ENCODE peak calls at places on chromosome 12, in seven cellular contexts. Q, B, H, T, F, P and E are unnamed samples. For H3K9me3, the result is how much of the 10 kb centered on the place peaks cover.

GRCh38 chr12:78787576-78787975 is 77.0 kb upstream of the SYT1 start:
- DNase-seq in Q (peak), B (no peak), H (no peak), T (no peak), F (peak), P (no peak), E (no peak)

GRCh38 chr12:94435511-94435927 is 24.1 kb downstream of the CEP83 start:
- DNase-seq in Q (peak), B (no peak), H (no peak), T (no peak), F (no peak), P (no peak), E (no peak)

GRCh38 chr12:111287125-111287900 is 81.6 kb downstream of the PHETA1 start:
- DNase-seq in Q (no peak), B (no peak), H (no peak), T (no peak), F (no peak), P (no peak), E (no peak)

GRCh38 chr12:49954863-49955830 is 4.6 kb downstream of the AQP2 start:
- DNase-seq in Q (no peak), B (peak), H (no peak), T (no peak), F (no peak), P (no peak), E (no peak)

GRCh38 chr12:129964826-129965457 is 61.1 kb upstream of the TMEM132D start:
- DNase-seq in Q (no peak), B (no peak), H (no peak), T (no peak), F (no peak), P (no peak), E (no peak)

GRCh38 chr12:51405801-51406207 is 14.6 kb upstream of the GALNT6 start:
- DNase-seq in Q (no peak), B (peak), H (no peak), T (no peak), F (no peak), P (no peak), E (no peak)

GRCh38 chr12:52125499-52125900 is 46.0 kb downstream of the SMIM41 start:
- DNase-seq in Q (no peak), B (peak), H (no peak), T (no peak), F (no peak), P (no peak), E (peak)

GRCh38 chr12:119797090-119797489 is 80.0 kb downstream of the CIT start:
- DNase-seq in Q (no peak), B (no peak), H (no peak), T (no peak), F (no peak), P (no peak), E (no peak)

GRCh38 chr12:7667025-7667575 is 1.4 kb upstream of the APOBEC1 start:
- DNase-seq in Q (no peak), B (no peak), H (peak), T (no peak), F (no peak), P (peak), E (no peak)

GRCh38 chr12:117100251-117100650 is 1.0 kb upstream of the TESC start:
- DNase-seq in Q (no peak), B (peak), H (peak), T (no peak), F (peak), P (peak), E (no peak)

GRCh38 chr12:110039085-110039807 is 9.1 kb downstream of the C12orf76 start:
- DNase-seq in Q (peak), B (no peak), H (peak), T (no peak), F (peak), P (no peak), E (no peak)

GRCh38 chr12:118061011-118061875 is at the start of gene WSB2:
- DNase-seq in Q (peak), B (peak), H (peak), T (peak), F (peak), P (no peak), E (no peak)

GRCh38 chr12:13289644-13290285 is 93.2 kb downstream of the EMP1 start:
- DNase-seq in Q (peak), B (no peak), H (no peak), T (peak), F (peak), P (no peak), E (no peak)

GRCh38 chr12:47481041-47481440 is 224.8 kb downstream of the RPAP3 start:
- DNase-seq in Q (no peak), B (no peak), H (no peak), T (no peak), F (no peak), P (no peak), E (no peak)

GRCh38 chr12:4791497-4791896 is 71.3 kb downstream of the GALNT8 start:
- DNase-seq in Q (no peak), B (no peak), H (no peak), T (no peak), F (no peak), P (no peak), E (no peak)

GRCh38 chr12:16880864-16881285 is 274.9 kb upstream of the LMO3 start:
- DNase-seq in Q (no peak), B (peak), H (no peak), T (no peak), F (no peak), P (no peak), E (no peak)

GRCh38 chr12:130546494-130546893 is 169.6 kb downstream of the RIMBP2 start:
- DNase-seq in Q (no peak), B (no peak), H (no peak), T (no peak), F (no peak), P (no peak), E (no peak)

GRCh38 chr12:67720383-67720856 is 71.9 kb downstream of the DYRK2 start:
- DNase-seq in Q (peak), B (peak), H (peak), T (peak), F (peak), P (no peak), E (peak)

GRCh38 chr12:32903763-32904162 is 7.2 kb upstream of the PKP2 start:
- DNase-seq in Q (no peak), B (no peak), H (peak), T (no peak), F (no peak), P (no peak), E (no peak)

GRCh38 chr12:5798242-5799015 is 146.6 kb downstream of the ANO2 start:
- DNase-seq in Q (no peak), B (no peak), H (no peak), T (no peak), F (no peak), P (no peak), E (no peak)

GRCh38 chr12:19177754-19178153 is 48.2 kb downstream of the PLEKHA5 start:
- DNase-seq in Q (no peak), B (no peak), H (no peak), T (no peak), F (peak), P (no peak), E (no peak)

GRCh38 chr12:67885370-67886169 is 103.7 kb upstream of the IFNG-AS1 start:
- DNase-seq in Q (peak), B (no peak), H (no peak), T (no peak), F (no peak), P (no peak), E (no peak)

GRCh38 chr12:34599530-34600513 is 577.5 kb downstream of the ALG10 start:
- DNase-seq in Q (no peak), B (peak), H (no peak), T (peak), F (no peak), P (no peak), E (no peak)

GRCh38 chr12:34600592-34601462 is 578.5 kb downstream of the ALG10 start:
- DNase-seq in Q (no peak), B (peak), H (no peak), T (peak), F (no peak), P (no peak), E (peak)

GRCh38 chr12:34597548-34598351 is 575.5 kb downstream of the ALG10 start:
- DNase-seq in Q (no peak), B (no peak), H (no peak), T (peak), F (no peak), P (no peak), E (no peak)

GRCh38 chr12:34598352-34598827 is 576.1 kb downstream of the ALG10 start:
- DNase-seq in Q (no peak), B (peak), H (no peak), T (no peak), F (no peak), P (no peak), E (peak)

GRCh38 chr12:34598851-34599529 is 576.7 kb downstream of the ALG10 start:
- DNase-seq in Q (no peak), B (no peak), H (no peak), T (peak), F (no peak), P (no peak), E (no peak)
- H3K9me3 ChIP-seq in Q (under half), B (under half), H (under half), T (under half), F (under half), P (under half), E (under half)

DNA sequence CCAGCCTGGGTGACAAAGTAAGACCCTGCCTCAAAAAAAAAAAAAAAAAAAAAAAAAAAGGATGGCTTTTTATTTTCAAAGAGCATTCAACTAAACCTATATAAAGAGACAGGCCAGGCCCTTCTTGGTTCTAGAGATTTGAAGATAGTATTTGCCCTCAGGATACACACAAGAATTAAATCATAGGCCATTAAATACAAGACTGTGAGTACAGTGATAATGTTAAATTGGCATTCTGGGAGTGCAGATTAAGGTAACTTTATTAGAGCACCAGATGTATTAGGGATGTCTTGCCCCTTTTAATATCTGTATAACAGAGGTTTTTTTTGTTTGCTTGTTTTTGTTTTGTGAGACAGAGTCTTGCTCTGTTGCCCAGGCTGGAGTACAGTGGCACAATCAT is 61.3 kb downstream of the ATF7IP start:
- DNase-seq in Q (no peak), B (peak), H (no peak), T (no peak), F (no peak), P (no peak), E (no peak)
- H3K9me3 ChIP-seq in Q (under half), B (under half), H (under half), T (under half), F (under half), P (under half), E (under half)

DNA sequence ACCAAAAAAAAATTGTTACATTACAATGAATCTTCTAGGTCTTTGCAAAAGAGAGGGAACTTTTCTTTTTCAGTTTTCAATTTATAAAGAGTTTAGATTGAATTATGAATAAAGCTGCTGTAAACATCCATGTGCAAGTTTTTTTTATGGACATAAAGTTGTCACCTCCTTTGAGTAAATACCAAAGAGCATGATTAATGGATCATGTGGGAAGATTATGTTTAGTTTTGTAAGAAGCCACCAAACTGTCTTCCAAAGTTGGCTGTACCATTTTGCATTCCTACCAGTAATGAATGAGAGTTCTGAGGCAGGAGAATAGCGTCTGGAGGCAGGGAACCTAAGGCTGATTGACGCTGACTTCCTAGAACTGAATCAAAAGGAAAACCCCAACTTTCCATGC is 30.2 kb downstream of the LEMD3 start:
- DNase-seq in Q (no peak), B (no peak), H (no peak), T (no peak), F (no peak), P (no peak), E (no peak)
- H3K9me3 ChIP-seq in Q (under half), B (under half), H (under half), T (under half), F (under half), P (under half), E (under half)

GRCh38 chr12:132275110-132275531 is 54.3 kb downstream of the GALNT9 start:
- DNase-seq in Q (peak), B (peak), H (peak), T (no peak), F (peak), P (peak), E (no peak)
- H3K9me3 ChIP-seq in Q (under half), B (under half), H (under half), T (under half), F (under half), P (under half), E (under half)

GRCh38 chr12:128449146-128449894 is 182.3 kb downstream of the TMEM132C start:
- DNase-seq in Q (no peak), B (peak), H (peak), T (no peak), F (no peak), P (no peak), E (no peak)

GRCh38 chr12:128450810-128451209 is 183.8 kb downstream of the TMEM132C start:
- DNase-seq in Q (no peak), B (no peak), H (no peak), T (no peak), F (no peak), P (no peak), E (no peak)

DNA sequence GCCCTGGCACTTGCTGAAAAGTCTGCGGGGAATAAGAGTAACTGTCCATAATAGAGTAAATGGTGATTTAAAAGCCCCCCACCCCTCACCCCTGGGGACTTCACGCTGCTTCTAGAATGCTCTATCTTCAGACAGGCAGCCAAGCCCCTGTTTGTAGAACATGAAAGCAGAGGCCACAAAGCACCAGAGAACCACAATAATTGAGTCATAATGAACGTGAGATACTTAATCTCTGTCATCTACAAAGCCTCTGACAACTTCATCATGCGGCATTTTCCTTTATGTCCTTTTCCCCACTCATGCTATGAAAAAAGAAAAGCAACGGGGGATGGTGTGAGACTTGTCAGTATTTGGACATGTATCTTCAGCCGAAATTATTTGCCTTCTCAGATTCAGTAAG is 178.8 kb downstream of the TMEM132C start:
- DNase-seq in Q (no peak), B (no peak), H (no peak), T (no peak), F (no peak), P (no peak), E (no peak)
- H3K9me3 ChIP-seq in Q (under half), B (under half), H (under half), T (under half), F (under half), P (under half), E (under half)